ENCODE peak calls at places on chromosome 18, in nine cellular contexts. D, R, E, K, J, S, F, Y and H are unnamed samples.
A peak's percentile ranks its signal among the peaks of the same experiment; 100 is the strongest.

GRCh38 chr18:9868857-9869712 is 16.7 kb upstream of the TXNDC2 start:
- DNase-seq in D (no peak), R (no peak), E (no peak), K (no peak), J (no peak), S (no peak), F (no peak), Y (no peak), H (no peak)

GRCh38 chr18:62963522-62963921 is 248.2 kb downstream of the PHLPP1 start:
- DNase-seq in D (no peak), R (no peak), E (no peak), K (no peak), J (no peak), S (no peak), F (no peak), Y (no peak), H (no peak)

GRCh38 chr18:49135871-49136270 is 185.1 kb upstream of the SMAD7 start:
- DNase-seq in D (no peak), R (no peak), E (no peak), K (no peak), J (no peak), S (no peak), F (no peak), Y (no peak), H (no peak)

GRCh38 chr18:45733535-45733934 is 9.6 kb downstream of the SLC14A1 start:
- DNase-seq in D (no peak), R (no peak), E (no peak), K (no peak), J (no peak), S (peak; percentile 15), F (no peak), Y (no peak), H (no peak)

GRCh38 chr18:14940738-14941137 is 192.8 kb downstream of the ANKRD30B start:
- DNase-seq in D (no peak), R (no peak), E (no peak), K (no peak), J (no peak), S (no peak), F (no peak), Y (no peak), H (no peak)

GRCh38 chr18:34802938-34803337 is 92.8 kb downstream of the DTNA start:
- DNase-seq in D (no peak), R (no peak), E (no peak), K (no peak), J (no peak), S (peak; percentile 5), F (no peak), Y (no peak), H (no peak)

GRCh38 chr18:36536426-36536825 is 238.9 kb downstream of the FHOD3 start:
- DNase-seq in D (no peak), R (no peak), E (no peak), K (no peak), J (no peak), S (peak; percentile 68), F (no peak), Y (no peak), H (no peak)

GRCh38 chr18:77140439-77141109 is 8.0 kb upstream of the MBP start:
- DNase-seq in D (no peak), R (peak; percentile 84), E (no peak), K (no peak), J (no peak), S (no peak), F (no peak), Y (no peak), H (no peak)

GRCh38 chr18:28439870-28440269 is 262.9 kb upstream of the CDH2 start:
- DNase-seq in D (no peak), R (no peak), E (no peak), K (no peak), J (no peak), S (no peak), F (no peak), Y (no peak), H (no peak)
- TF ChIP-seq CTCF in D (no peak), R (no peak), E (no peak), K (no peak), J (no peak), S (no peak), F (no peak), Y (no peak), H (peak; percentile 16)

GRCh38 chr18:59627414-59627813 is 69.8 kb downstream of the CCBE1 start:
- DNase-seq in D (no peak), R (no peak), E (no peak), K (no peak), J (no peak), S (no peak), F (no peak), Y (no peak), H (no peak)

GRCh38 chr18:59628995-59629394 is 68.2 kb downstream of the CCBE1 start:
- DNase-seq in D (no peak), R (no peak), E (no peak), K (no peak), J (no peak), S (no peak), F (no peak), Y (no peak), H (no peak)

GRCh38 chr18:59634096-59634495 is 63.1 kb downstream of the CCBE1 start:
- DNase-seq in D (no peak), R (no peak), E (no peak), K (no peak), J (no peak), S (peak; percentile 68), F (no peak), Y (no peak), H (no peak)

GRCh38 chr18:59629894-59630293 is 67.3 kb downstream of the CCBE1 start:
- DNase-seq in D (peak; percentile 88), R (peak; percentile 81), E (no peak), K (no peak), J (no peak), S (no peak), F (no peak), Y (no peak), H (no peak)

DNA sequence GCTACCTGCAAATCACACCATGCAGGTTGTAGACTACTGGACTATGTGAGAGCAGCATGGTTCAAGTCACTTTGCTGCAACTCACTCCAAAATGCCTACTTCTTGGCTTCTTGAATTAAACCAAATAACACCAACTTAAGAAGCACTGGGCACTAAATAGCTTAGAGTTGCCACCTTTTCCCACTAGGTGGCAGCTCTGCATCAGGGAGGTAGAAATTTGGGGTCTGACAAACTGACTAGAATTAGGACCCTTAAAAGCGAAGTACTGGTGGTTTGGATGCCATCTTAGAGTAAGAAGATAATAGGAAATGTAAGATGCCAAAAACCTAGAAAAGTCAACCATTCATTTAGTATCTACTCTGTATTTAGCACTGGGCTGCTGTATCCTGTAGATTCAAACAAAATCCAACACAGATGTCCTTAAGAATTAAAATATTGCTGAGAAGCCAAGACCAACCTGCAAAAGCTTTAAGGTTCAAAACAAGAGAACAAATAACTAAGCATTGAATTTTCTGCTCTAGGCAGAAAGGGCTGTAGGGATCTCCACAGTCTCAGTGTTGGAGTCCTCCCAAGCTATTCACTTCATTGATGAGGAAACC is 65.5 kb downstream of the CCBE1 start:
- DNase-seq in D (no peak), R (no peak), E (no peak), K (peak; percentile 21), J (peak; percentile 22), S (peak; percentile 69), F (no peak), Y (no peak), H (peak; percentile 34)
- TF ChIP-seq CTCF in D (peak; percentile 17), R (no peak), E (peak; percentile 42), K (peak; percentile 87), J (peak; percentile 68), S (peak; percentile 94), F (peak; percentile 19), Y (no peak), H (peak; percentile 50)

GRCh38 chr18:32889620-32890593 is 117.1 kb upstream of the KLHL14 start:
- DNase-seq in D (no peak), R (no peak), E (no peak), K (no peak), J (no peak), S (peak; percentile 66), F (no peak), Y (no peak), H (no peak)

GRCh38 chr18:32896781-32897547 is 124.1 kb upstream of the KLHL14 start:
- DNase-seq in D (no peak), R (no peak), E (no peak), K (no peak), J (no peak), S (no peak), F (no peak), Y (no peak), H (no peak)

GRCh38 chr18:32891797-32892196 is 119.0 kb upstream of the KLHL14 start:
- DNase-seq in D (no peak), R (no peak), E (no peak), K (no peak), J (no peak), S (no peak), F (no peak), Y (no peak), H (no peak)

GRCh38 chr18:32891130-32891529 is 118.3 kb upstream of the KLHL14 start:
- DNase-seq in D (no peak), R (no peak), E (no peak), K (no peak), J (no peak), S (no peak), F (no peak), Y (no peak), H (no peak)

GRCh38 chr18:32893915-32894314 is 121.1 kb upstream of the KLHL14 start:
- DNase-seq in D (no peak), R (no peak), E (no peak), K (no peak), J (no peak), S (no peak), F (no peak), Y (no peak), H (no peak)
- TF ChIP-seq CTCF in D (no peak), R (no peak), E (no peak), K (no peak), J (peak; percentile 45), S (peak; percentile 39), F (no peak), Y (no peak), H (no peak)

GRCh38 chr18:30888344-30888743 is 154.2 kb downstream of the DSC3 start:
- DNase-seq in D (no peak), R (no peak), E (no peak), K (no peak), J (no peak), S (no peak), F (no peak), Y (no peak), H (no peak)

GRCh38 chr18:30886998-30887397 is 155.5 kb downstream of the DSC3 start:
- DNase-seq in D (no peak), R (no peak), E (no peak), K (no peak), J (no peak), S (no peak), F (no peak), Y (no peak), H (no peak)

DNA sequence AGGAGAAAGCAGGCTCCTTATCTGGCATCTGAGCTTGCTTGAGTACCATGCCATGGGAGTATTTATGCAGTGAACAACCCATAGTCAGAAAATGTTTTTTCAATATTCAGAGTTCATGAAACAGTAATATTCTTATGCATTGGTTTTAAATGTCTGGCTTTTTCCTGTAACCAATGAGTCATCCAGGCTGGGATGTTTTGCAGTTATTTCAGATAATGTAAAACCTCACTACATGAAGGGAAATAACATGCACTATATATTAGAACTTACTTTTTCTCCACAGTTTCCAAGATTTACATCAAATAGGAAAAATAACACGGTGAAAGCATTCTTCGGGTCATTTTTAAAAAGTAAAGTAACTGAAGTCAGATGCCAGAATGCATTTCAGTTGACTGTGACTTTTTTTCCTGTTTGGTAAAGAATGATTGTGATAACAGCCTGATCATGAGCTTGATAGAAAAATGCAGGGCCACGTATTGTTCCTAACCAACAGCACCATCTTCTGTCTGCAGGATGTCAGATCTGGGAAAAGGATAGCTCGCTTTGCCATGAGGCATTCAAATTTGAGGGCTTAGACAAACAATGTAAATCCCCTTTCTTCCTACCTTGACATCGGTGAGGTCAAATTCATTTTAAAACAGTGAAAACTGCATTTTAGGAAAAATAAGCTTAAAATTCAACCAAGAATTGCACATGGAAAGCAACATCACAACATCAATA is 152.8 kb downstream of the DSC3 start:
- DNase-seq in D (no peak), R (no peak), E (no peak), K (peak; percentile 23), J (no peak), S (peak; percentile 66), F (no peak), Y (no peak), H (peak; percentile 10)
- TF ChIP-seq CTCF in D (no peak), R (no peak), E (no peak), K (peak; percentile 37), J (peak; percentile 70), S (peak; percentile 73), F (no peak), Y (no peak), H (peak; percentile 15)